ENCODE peak calls at places on chromosomes 5 and 9, in ten cellular contexts. G is H1, C is GM23338, D is stomach, B is spleen, V is breast epithelium, S is SK-N-SH, M is esophagus muscularis mucosa, A is HCT116, T is prostate gland. Y is an unnamed sample.

GRCh38 chr5:67165524-67166459 is 30.8 kb downstream of the CD180 start:
- DNase-seq in D (peak; percentile 89), C (peak; percentile 94), S (peak; percentile 41), G (peak; percentile 64), V (peak; percentile 75), A (peak; percentile 73), T (peak; percentile 78), B (peak; percentile 95), M (peak; percentile 95), Y (peak; percentile 94)

GRCh38 chr9:77521091-77521490 is 127.0 kb downstream of the GNA14 start:
- DNase-seq in D (no peak), C (no peak), A (no peak), S (no peak), V (no peak), B (no peak), T (no peak), M (peak; percentile 42), G (no peak), Y (no peak)

GRCh38 chr9:121658166-121658565 is 6.7 kb downstream of the DAB2IP start:
- DNase-seq in M (no peak), T (no peak), A (no peak), B (peak; percentile 8), S (no peak), C (no peak), G (no peak), D (peak; percentile 61), V (no peak), Y (no peak)

GRCh38 chr5:158977642-158978041 is 122.1 kb downstream of the EBF1 start:
- DNase-seq in A (no peak), G (no peak), C (no peak), S (no peak), B (no peak), D (no peak), T (no peak), V (no peak), M (no peak), Y (no peak)

GRCh38 chr9:97794666-97795065 is 58.4 kb upstream of the FOXE1 start:
- DNase-seq in M (peak; percentile 37), S (no peak), T (no peak), B (no peak), V (no peak), A (no peak), C (no peak), G (no peak), D (no peak), Y (no peak)

GRCh38 chr9:35651964-35652828 is 1.5 kb upstream of the SIT1 start:
- DNase-seq in G (no peak), M (no peak), V (no peak), A (no peak), D (no peak), T (no peak), C (no peak), B (no peak), S (no peak), Y (no peak)

GRCh38 chr9:78592866-78593265 is 295.9 kb downstream of the PSAT1 start:
- DNase-seq in C (no peak), A (no peak), G (no peak), V (no peak), B (no peak), D (no peak), M (no peak), T (no peak), S (no peak), Y (no peak)

GRCh38 chr9:38107405-38107804 is 38.4 kb upstream of the SHB start:
- DNase-seq in C (no peak), T (no peak), M (no peak), V (no peak), D (no peak), B (no peak), G (no peak), A (no peak), S (no peak), Y (no peak)

GRCh38 chr9:88258012-88258411 is 119.7 kb upstream of the SPATA31C2 start:
- DNase-seq in A (no peak), M (no peak), B (no peak), V (peak; percentile 25), D (no peak), G (no peak), C (no peak), S (no peak), T (no peak), Y (peak; percentile 37)

GRCh38 chr5:177473461-177473991 is at the start of gene DBN1:
- DNase-seq in A (no peak), T (no peak), D (peak; percentile 49), S (peak; percentile 98), M (no peak), V (no peak), B (no peak), C (peak; percentile 80), G (no peak), Y (peak; percentile 91)

GRCh38 chr9:129197978-129198736 is 20.1 kb upstream of the IER5L start:
- DNase-seq in M (no peak), D (no peak), A (no peak), C (peak; percentile 30), B (no peak), S (no peak), V (peak; percentile 45), G (no peak), T (no peak), Y (no peak)

GRCh38 chr5:35651002-35651756 is 33.5 kb downstream of the SPEF2 start:
- DNase-seq in T (peak; percentile 14), D (peak; percentile 27), C (peak; percentile 74), M (no peak), B (no peak), A (peak; percentile 24), S (peak; percentile 24), G (peak; percentile 3), V (no peak), Y (no peak)

GRCh38 chr5:112257961-112258360 is 161.1 kb downstream of the EPB41L4A start:
- DNase-seq in S (no peak), B (no peak), C (no peak), A (no peak), G (no peak), D (no peak), T (no peak), M (no peak), V (no peak), Y (no peak)

GRCh38 chr9:129392093-129392541 is 214.1 kb upstream of the IER5L start:
- DNase-seq in A (no peak), D (no peak), T (no peak), C (no peak), M (no peak), V (no peak), B (no peak), G (no peak), S (peak; percentile 33), Y (no peak)

GRCh38 chr9:137305060-137305787 is 3.2 kb upstream of the NRARP start:
- DNase-seq in D (peak; percentile 69), M (no peak), T (peak; percentile 60), C (peak; percentile 78), V (no peak), B (peak; percentile 89), G (no peak), A (no peak), S (peak; percentile 48), Y (peak; percentile 64)

GRCh38 chr9:89844535-89844934 is 239.7 kb downstream of the GADD45G start:
- DNase-seq in B (peak; percentile 35), M (peak; percentile 39), D (peak; percentile 64), G (no peak), S (no peak), T (peak; percentile 39), V (no peak), C (no peak), A (no peak), Y (peak; percentile 81)

GRCh38 chr5:176361437-176362097 is at the start of gene KIAA1191:
- DNase-seq in T (peak; percentile 95), A (peak; percentile 77), S (peak; percentile 92), B (peak; percentile 99), G (no peak), C (peak; percentile 90), V (peak; percentile 87), M (peak; percentile 97), D (peak; percentile 94), Y (peak; percentile 97)
- TF ChIP-seq CTCF in T (peak; percentile 13), A (no peak), S (peak; percentile 30), B (peak; percentile 58), G (no peak), C (peak; percentile 25), V (no peak), M (peak; percentile 41), D (peak; percentile 3), Y (peak; percentile 11)

GRCh38 chr9:14523545-14523944 is 169.7 kb downstream of the ZDHHC21 start:
- DNase-seq in A (no peak), S (no peak), D (no peak), V (no peak), C (no peak), T (no peak), M (no peak), B (no peak), G (no peak), Y (no peak)
- TF ChIP-seq POLR2AphosphoS5 in A (no peak), S (no peak), D (no peak), V (no peak), C (no peak), T (no peak), M (no peak), B (no peak), G (no peak), Y (no peak)

DNA sequence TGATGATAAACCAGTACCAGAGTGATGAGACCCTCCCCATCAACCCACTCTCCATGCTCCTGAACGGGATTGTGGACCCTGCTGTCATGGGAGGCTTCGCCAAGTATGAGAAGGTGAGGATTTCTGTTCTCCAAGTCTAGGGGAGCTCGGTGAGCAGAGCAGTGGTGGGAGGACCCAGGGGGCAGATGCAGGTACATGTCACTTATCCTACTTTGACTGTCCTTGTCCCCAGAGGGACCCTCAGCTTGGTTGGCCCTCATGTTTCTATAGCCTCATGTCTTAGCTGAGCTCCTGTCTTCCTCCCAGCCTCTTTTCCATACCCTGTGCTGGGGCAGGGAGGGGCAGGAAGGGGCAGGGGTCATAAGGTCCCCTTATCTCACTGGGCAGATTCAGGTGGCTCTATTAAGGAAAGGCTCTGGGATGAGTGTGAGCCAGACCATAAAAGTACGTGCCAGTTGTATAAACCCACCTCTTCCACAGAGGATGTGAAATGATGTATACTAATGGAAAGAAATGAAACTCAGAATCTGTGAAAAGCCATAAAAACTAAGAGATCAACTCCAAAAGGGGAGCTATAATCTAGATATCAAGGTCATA is 38.0 kb upstream of the FOXI1 start:
- DNase-seq in B (no peak), A (no peak), G (no peak), D (no peak), M (no peak), S (no peak), V (no peak), T (no peak), C (no peak), Y (no peak)
- TF ChIP-seq CTCF in B (no peak), A (no peak), G (no peak), D (no peak), M (no peak), S (no peak), V (no peak), T (no peak), C (no peak), Y (no peak)

DNA sequence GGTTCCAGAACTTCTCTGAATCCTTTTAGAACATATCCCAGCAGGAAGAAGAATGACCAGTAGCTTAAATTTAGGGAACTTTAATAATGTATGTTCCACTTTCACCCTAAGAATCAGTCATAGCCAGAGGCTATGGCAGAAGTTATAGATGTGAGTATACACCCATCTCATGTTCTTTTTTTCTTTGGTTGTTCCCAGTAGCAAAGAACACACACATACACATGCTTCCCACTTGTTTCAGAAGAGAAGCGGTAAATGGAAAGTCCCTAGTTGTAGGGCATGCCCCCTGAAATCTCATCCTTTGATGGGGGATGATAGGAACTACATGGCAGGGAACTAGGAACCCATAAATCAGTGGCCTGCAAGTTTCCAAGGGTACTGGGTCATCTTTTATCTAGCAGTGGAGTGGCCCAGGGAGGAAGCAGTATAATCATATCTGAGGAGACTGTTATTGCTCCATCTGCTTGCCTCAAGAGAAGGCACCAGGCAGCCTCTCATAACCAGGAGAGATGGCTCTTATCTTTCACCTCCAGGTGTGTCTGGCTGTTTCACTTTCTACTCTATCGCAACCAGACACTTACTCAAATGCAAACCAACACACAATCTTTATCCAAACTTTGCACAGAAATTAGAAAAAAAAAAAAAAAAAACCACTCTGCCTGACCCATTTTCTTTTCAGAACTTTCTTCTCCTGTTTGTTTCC is 109.5 kb downstream of the SNCAIP start:
- DNase-seq in D (no peak), M (no peak), G (no peak), A (no peak), B (no peak), C (no peak), S (no peak), T (no peak), V (no peak), Y (no peak)
- TF ChIP-seq POLR2AphosphoS5 in D (no peak), M (no peak), G (no peak), A (no peak), B (no peak), C (no peak), S (no peak), T (no peak), V (no peak), Y (no peak)